ENCODE peak calls at places on chromosomes 11 and 22, in nine cellular contexts. Z, M, I, N, W, B, F, J and C are unnamed samples.

GRCh38 chr11:75262436-75262835 is 21.9 kb downstream of the TPBGL start:
- DNase-seq in N (no peak), Z (peak; percentile 4), B (no peak), F (no peak), J (no peak), M (no peak), I (no peak), W (peak; percentile 9), C (no peak)

GRCh38 chr22:49211176-49211575 is 616.5 kb downstream of the BRD1 start:
- DNase-seq in F (no peak), Z (no peak), B (peak; percentile 2), M (no peak), I (no peak), J (no peak), W (no peak), N (no peak), C (no peak)

GRCh38 chr11:69817265-69818236 is 1.7 kb downstream of the FGF3 start:
- DNase-seq in W (no peak), M (no peak), Z (no peak), F (peak; percentile 29), J (no peak), N (no peak), I (no peak), B (no peak), C (no peak)

GRCh38 chr11:119356349-119357031 is 10.0 kb upstream of the MFRP start:
- DNase-seq in B (peak; percentile 80), W (no peak), Z (peak; percentile 89), F (peak; percentile 87), J (peak; percentile 52), I (peak; percentile 81), M (peak; percentile 85), N (peak; percentile 72), C (peak; percentile 85)

GRCh38 chr11:22244986-22245592 is 52.2 kb downstream of the ANO5 start:
- DNase-seq in N (peak; percentile 37), I (peak; percentile 48), J (no peak), F (peak; percentile 36), Z (peak; percentile 21), M (peak; percentile 14), W (no peak), B (peak; percentile 21), C (peak; percentile 47)

GRCh38 chr11:19849947-19850593 is 137.4 kb downstream of the NAV2 start:
- DNase-seq in B (no peak), Z (no peak), N (no peak), F (no peak), M (no peak), W (no peak), J (no peak), I (no peak), C (no peak)

GRCh38 chr11:15275141-15275540 is 160.4 kb downstream of the INSC start:
- DNase-seq in B (no peak), I (no peak), J (no peak), F (no peak), Z (no peak), N (no peak), M (no peak), W (no peak), C (no peak)

GRCh38 chr11:70633610-70634009 is 235.3 kb downstream of the CTTN start:
- DNase-seq in I (no peak), Z (no peak), M (no peak), J (no peak), B (no peak), N (no peak), F (no peak), W (no peak), C (no peak)

GRCh38 chr11:125901872-125902271 is 1.1 kb downstream of the PUS3 start:
- DNase-seq in Z (no peak), I (no peak), W (no peak), J (no peak), F (no peak), M (no peak), B (no peak), N (no peak), C (no peak)

GRCh38 chr11:83408946-83409345 is 122.8 kb upstream of the CCDC90B start:
- DNase-seq in W (no peak), I (no peak), Z (no peak), N (no peak), J (no peak), B (no peak), M (no peak), F (no peak), C (no peak)

GRCh38 chr22:17114173-17114957 is 6.8 kb downstream of the TMEM121B start:
- DNase-seq in W (no peak), Z (no peak), N (no peak), I (no peak), M (no peak), B (no peak), J (no peak), F (no peak), C (no peak)

GRCh38 chr22:41782316-41782715 is 18.2 kb upstream of the CCDC134 start:
- DNase-seq in I (no peak), J (no peak), F (no peak), Z (no peak), W (no peak), N (no peak), B (no peak), M (no peak), C (no peak)

GRCh38 chr11:12240669-12241068 is 130.3 kb downstream of the MICAL2 start:
- DNase-seq in M (no peak), J (no peak), I (no peak), B (no peak), Z (no peak), F (no peak), W (no peak), N (no peak), C (no peak)

GRCh38 chr22:37403267-37403960 is 23.9 kb downstream of the ELFN2 start:
- DNase-seq in M (no peak), N (peak; percentile 59), I (no peak), B (no peak), F (no peak), W (no peak), Z (no peak), J (no peak), C (no peak)

GRCh38 chr11:117095301-117096139 is 2.7 kb downstream of the SIK3 start:
- DNase-seq in W (no peak), B (no peak), N (no peak), I (no peak), Z (no peak), F (no peak), M (no peak), J (no peak), C (no peak)

GRCh38 chr11:128622137-128622523 is 34.8 kb upstream of the ETS1 start:
- DNase-seq in J (no peak), F (no peak), W (no peak), B (no peak), N (no peak), M (no peak), I (no peak), Z (no peak), C (no peak)

GRCh38 chr11:32297629-32298028 is 137.7 kb downstream of the WT1 start:
- DNase-seq in B (no peak), Z (no peak), J (no peak), I (peak; percentile 37), N (no peak), M (no peak), F (peak; percentile 18), W (no peak), C (no peak)

GRCh38 chr11:122100222-122101080 is 15.6 kb downstream of the BLID start:
- DNase-seq in M (peak; percentile 28), N (no peak), I (no peak), Z (peak; percentile 80), B (peak; percentile 74), J (no peak), W (no peak), F (no peak), C (no peak)

GRCh38 chr22:34481090-34481489 is 560.8 kb upstream of the LARGE1 start:
- DNase-seq in I (no peak), F (no peak), M (no peak), W (no peak), N (no peak), B (no peak), J (no peak), Z (no peak), C (no peak)

GRCh38 chr22:30922151-30922611 is 46.4 kb downstream of the MORC2 start:
- DNase-seq in M (peak; percentile 63), F (peak; percentile 76), W (no peak), Z (peak; percentile 77), I (no peak), J (peak; percentile 58), B (no peak), N (no peak), C (peak; percentile 55)

GRCh38 chr22:47276219-47276843 is 513.9 kb downstream of the TBC1D22A start:
- DNase-seq in W (no peak), M (no peak), I (no peak), B (no peak), J (no peak), F (no peak), Z (no peak), N (no peak), C (no peak)

GRCh38 chr11:15580056-15580774 is 465.5 kb downstream of the INSC start:
- DNase-seq in B (no peak), M (no peak), F (no peak), I (no peak), N (no peak), W (no peak), J (no peak), Z (no peak), C (no peak)

GRCh38 chr11:124823512-124824376 is 23.5 kb upstream of the MSANTD2 start:
- DNase-seq in I (peak; percentile 28), J (no peak), F (no peak), M (no peak), W (no peak), Z (no peak), N (no peak), B (no peak), C (no peak)

GRCh38 chr11:10784229-10785145 is 24.2 kb downstream of the EIF4G2 start:
- DNase-seq in J (no peak), Z (no peak), M (no peak), F (peak; percentile 11), I (no peak), W (no peak), N (peak; percentile 9), B (no peak), C (no peak)

GRCh38 chr11:116078101-116078561 is 573.9 kb upstream of the CADM1 start:
- DNase-seq in F (peak; percentile 47), W (no peak), M (no peak), I (no peak), J (no peak), B (no peak), Z (no peak), N (peak; percentile 27), C (no peak)

GRCh38 chr11:123255909-123256308 is 60.9 kb upstream of the CLMP start:
- DNase-seq in F (no peak), N (peak; percentile 46), M (no peak), W (no peak), Z (no peak), I (no peak), J (no peak), B (no peak), C (no peak)

GRCh38 chr11:35791088-35791958 is 128.7 kb downstream of the TRIM44 start:
- DNase-seq in Z (no peak), W (no peak), M (no peak), N (no peak), B (no peak), J (no peak), I (no peak), F (no peak), C (no peak)

GRCh38 chr22:28883917-28884753 is 763 bp downstream of the ZNRF3 start:
- DNase-seq in I (peak; percentile 38), W (no peak), M (peak; percentile 29), F (peak; percentile 50), Z (peak; percentile 57), J (no peak), N (peak; percentile 21), B (peak; percentile 28), C (peak; percentile 43)

GRCh38 chr22:47724751-47725150 is 962.3 kb downstream of the TBC1D22A start:
- DNase-seq in N (no peak), B (no peak), I (no peak), Z (no peak), J (no peak), F (no peak), M (no peak), W (no peak), C (no peak)

GRCh38 chr22:41699264-41700104 is at the start of gene MEI1:
- DNase-seq in B (peak; percentile 64), I (no peak), F (peak; percentile 44), Z (peak; percentile 86), J (peak; percentile 86), N (no peak), W (peak; percentile 82), M (peak; percentile 88), C (peak; percentile 90)